ENCODE peak calls at places on chromosomes 6 and 20, in four cellular contexts. One of them, this sample, is unnamed.

GRCh38 chr6:118968416-118968815 is 33.5 kb upstream of the MCM9 start:
- DNase-seq in left ventricle myocardium inferior: no peak
- DNase-seq in suprapubic skin: no peak
- DNase-seq in HCT116: peak
- DNase-seq in this sample: no peak

GRCh38 chr6:32807020-32807580 is 9.7 kb downstream of the HLA-DOB start:
- DNase-seq in left ventricle myocardium inferior: no peak
- DNase-seq in HCT116: no peak
- DNase-seq in suprapubic skin: no peak
- DNase-seq in this sample: no peak

GRCh38 chr6:157054531-157054979 is 268.8 kb downstream of the TMEM242 start:
- DNase-seq in HCT116: no peak
- DNase-seq in left ventricle myocardium inferior: no peak
- DNase-seq in suprapubic skin: no peak
- DNase-seq in this sample: no peak

GRCh38 chr6:35025241-35026188 is 115.6 kb downstream of the TCP11 start:
- DNase-seq in left ventricle myocardium inferior: no peak
- DNase-seq in suprapubic skin: no peak
- DNase-seq in HCT116: no peak
- DNase-seq in this sample: no peak

GRCh38 chr6:33983109-33983475 is 162.8 kb downstream of the GRM4 start:
- DNase-seq in suprapubic skin: peak
- DNase-seq in left ventricle myocardium inferior: no peak
- DNase-seq in HCT116: peak
- DNase-seq in this sample: no peak

GRCh38 chr6:18047406-18047805 is 60.0 kb upstream of the KIF13A start:
- DNase-seq in HCT116: no peak
- DNase-seq in left ventricle myocardium inferior: no peak
- DNase-seq in suprapubic skin: no peak
- DNase-seq in this sample: peak

GRCh38 chr20:43431120-43431519 is 26.6 kb upstream of the SRSF6 start:
- DNase-seq in HCT116: no peak
- DNase-seq in left ventricle myocardium inferior: no peak
- DNase-seq in suprapubic skin: no peak
- DNase-seq in this sample: no peak

GRCh38 chr6:28311139-28311823 is 24.7 kb downstream of the ZSCAN31 start:
- DNase-seq in suprapubic skin: no peak
- DNase-seq in HCT116: no peak
- DNase-seq in left ventricle myocardium inferior: no peak
- DNase-seq in this sample: no peak

GRCh38 chr20:10609726-10610125 is 64.1 kb downstream of the JAG1 start:
- DNase-seq in left ventricle myocardium inferior: no peak
- DNase-seq in HCT116: no peak
- DNase-seq in suprapubic skin: no peak
- DNase-seq in this sample: no peak

GRCh38 chr20:53829086-53829703 is 235.6 kb upstream of the ZNF217 start:
- DNase-seq in HCT116: peak
- DNase-seq in left ventricle myocardium inferior: no peak
- DNase-seq in suprapubic skin: no peak
- DNase-seq in this sample: peak

GRCh38 chr6:2524090-2524489 is 226.6 kb downstream of the MYLK4 start:
- DNase-seq in HCT116: no peak
- DNase-seq in left ventricle myocardium inferior: no peak
- DNase-seq in suprapubic skin: no peak
- DNase-seq in this sample: no peak

GRCh38 chr6:7883381-7883780 is 27.2 kb downstream of the TXNDC5 start:
- DNase-seq in HCT116: no peak
- DNase-seq in left ventricle myocardium inferior: no peak
- DNase-seq in suprapubic skin: no peak
- DNase-seq in this sample: no peak

GRCh38 chr6:163759542-163759941 is 345.0 kb downstream of the QKI start:
- DNase-seq in HCT116: no peak
- DNase-seq in left ventricle myocardium inferior: no peak
- DNase-seq in suprapubic skin: no peak
- DNase-seq in this sample: no peak

GRCh38 chr6:44264154-44265002 is 973 bp downstream of the NFKBIE start:
- DNase-seq in HCT116: no peak
- DNase-seq in suprapubic skin: no peak
- DNase-seq in left ventricle myocardium inferior: no peak
- DNase-seq in this sample: peak

GRCh38 chr6:161198176-161198575 is 75.7 kb downstream of the AGPAT4 start:
- DNase-seq in left ventricle myocardium inferior: no peak
- DNase-seq in suprapubic skin: no peak
- DNase-seq in HCT116: no peak
- DNase-seq in this sample: no peak

GRCh38 chr20:44552568-44552949 is 29.8 kb upstream of the PKIG start:
- DNase-seq in suprapubic skin: no peak
- DNase-seq in HCT116: no peak
- DNase-seq in left ventricle myocardium inferior: no peak
- DNase-seq in this sample: no peak
- H3K27ac ChIP-seq in suprapubic skin: peak
- H3K27ac ChIP-seq in HCT116: no peak
- H3K27ac ChIP-seq in left ventricle myocardium inferior: peak
- H3K27ac ChIP-seq in this sample: no peak

DNA sequence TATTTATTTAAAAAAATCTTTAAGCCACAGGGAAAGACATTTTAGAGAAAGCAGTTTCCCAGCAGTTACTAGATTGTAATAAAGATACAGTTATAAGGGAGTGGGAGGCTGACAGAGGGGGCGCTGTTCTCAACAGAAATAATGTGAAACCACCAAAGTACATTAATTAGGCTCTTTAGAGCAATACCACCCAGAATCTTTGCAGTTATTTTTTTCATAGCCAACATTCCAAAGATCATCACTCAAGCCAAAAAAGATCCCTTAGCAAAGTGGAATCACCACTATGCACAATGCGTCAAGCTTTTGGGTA is 331.3 kb upstream of the DEFB112 start:
- DNase-seq in suprapubic skin: no peak
- DNase-seq in left ventricle myocardium inferior: no peak
- DNase-seq in HCT116: no peak
- DNase-seq in this sample: no peak
- TF ChIP-seq CTCF in suprapubic skin: no peak
- TF ChIP-seq CTCF in left ventricle myocardium inferior: no peak
- TF ChIP-seq CTCF in HCT116: no peak
- TF ChIP-seq CTCF in this sample: no peak

GRCh38 chr6:90468859-90469258 is 118.0 kb downstream of the MAP3K7 start:
- DNase-seq in left ventricle myocardium inferior: no peak
- DNase-seq in HCT116: no peak
- DNase-seq in suprapubic skin: no peak
- DNase-seq in this sample: no peak

GRCh38 chr6:90469906-90470305 is 117.0 kb downstream of the MAP3K7 start:
- DNase-seq in suprapubic skin: no peak
- DNase-seq in left ventricle myocardium inferior: no peak
- DNase-seq in HCT116: no peak
- DNase-seq in this sample: no peak

GRCh38 chr6:90471297-90471696 is 115.6 kb downstream of the MAP3K7 start:
- DNase-seq in suprapubic skin: no peak
- DNase-seq in HCT116: no peak
- DNase-seq in left ventricle myocardium inferior: no peak
- DNase-seq in this sample: no peak

GRCh38 chr6:90468080-90468479 is 118.8 kb downstream of the MAP3K7 start:
- DNase-seq in suprapubic skin: no peak
- DNase-seq in left ventricle myocardium inferior: no peak
- DNase-seq in HCT116: no peak
- DNase-seq in this sample: peak

DNA sequence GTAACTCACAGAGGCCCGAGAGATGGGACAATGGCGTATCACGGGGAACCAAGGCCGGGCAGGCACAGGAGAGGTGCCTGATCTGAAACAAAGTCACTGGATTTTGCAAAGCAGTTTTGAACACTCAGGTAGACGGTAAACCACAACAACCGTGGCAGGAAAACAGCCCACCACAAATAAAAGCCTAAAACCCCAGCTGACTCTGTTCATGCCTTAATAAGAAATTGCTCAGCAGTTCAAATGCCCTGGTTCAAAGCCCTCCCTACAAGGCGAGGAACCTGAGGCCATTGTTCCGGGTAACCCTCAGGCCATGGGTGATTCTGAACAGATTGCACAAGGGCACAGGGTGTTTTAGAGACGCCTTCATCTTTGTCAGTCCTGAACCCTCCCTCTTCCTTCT is 114.2 kb downstream of the MAP3K7 start:
- DNase-seq in suprapubic skin: no peak
- DNase-seq in left ventricle myocardium inferior: no peak
- DNase-seq in HCT116: no peak
- DNase-seq in this sample: no peak
- H3K27ac ChIP-seq in suprapubic skin: no peak
- H3K27ac ChIP-seq in left ventricle myocardium inferior: no peak
- H3K27ac ChIP-seq in HCT116: no peak
- H3K27ac ChIP-seq in this sample: no peak

GRCh38 chr20:50111120-50111828 is 1.7 kb downstream of the UBE2V1 start:
- DNase-seq in HCT116: no peak
- DNase-seq in suprapubic skin: peak
- DNase-seq in left ventricle myocardium inferior: no peak
- DNase-seq in this sample: peak

GRCh38 chr20:50115041-50115512 is 2.1 kb upstream of the UBE2V1 start:
- DNase-seq in suprapubic skin: peak
- DNase-seq in HCT116: no peak
- DNase-seq in left ventricle myocardium inferior: no peak
- DNase-seq in this sample: no peak

GRCh38 chr20:50113420-50114224 is 672 bp upstream of the UBE2V1 start:
- DNase-seq in suprapubic skin: peak
- DNase-seq in HCT116: no peak
- DNase-seq in left ventricle myocardium inferior: no peak
- DNase-seq in this sample: no peak

GRCh38 chr20:50111829-50112495 is 988 bp downstream of the UBE2V1 start:
- DNase-seq in HCT116: no peak
- DNase-seq in left ventricle myocardium inferior: no peak
- DNase-seq in suprapubic skin: peak
- DNase-seq in this sample: no peak

DNA sequence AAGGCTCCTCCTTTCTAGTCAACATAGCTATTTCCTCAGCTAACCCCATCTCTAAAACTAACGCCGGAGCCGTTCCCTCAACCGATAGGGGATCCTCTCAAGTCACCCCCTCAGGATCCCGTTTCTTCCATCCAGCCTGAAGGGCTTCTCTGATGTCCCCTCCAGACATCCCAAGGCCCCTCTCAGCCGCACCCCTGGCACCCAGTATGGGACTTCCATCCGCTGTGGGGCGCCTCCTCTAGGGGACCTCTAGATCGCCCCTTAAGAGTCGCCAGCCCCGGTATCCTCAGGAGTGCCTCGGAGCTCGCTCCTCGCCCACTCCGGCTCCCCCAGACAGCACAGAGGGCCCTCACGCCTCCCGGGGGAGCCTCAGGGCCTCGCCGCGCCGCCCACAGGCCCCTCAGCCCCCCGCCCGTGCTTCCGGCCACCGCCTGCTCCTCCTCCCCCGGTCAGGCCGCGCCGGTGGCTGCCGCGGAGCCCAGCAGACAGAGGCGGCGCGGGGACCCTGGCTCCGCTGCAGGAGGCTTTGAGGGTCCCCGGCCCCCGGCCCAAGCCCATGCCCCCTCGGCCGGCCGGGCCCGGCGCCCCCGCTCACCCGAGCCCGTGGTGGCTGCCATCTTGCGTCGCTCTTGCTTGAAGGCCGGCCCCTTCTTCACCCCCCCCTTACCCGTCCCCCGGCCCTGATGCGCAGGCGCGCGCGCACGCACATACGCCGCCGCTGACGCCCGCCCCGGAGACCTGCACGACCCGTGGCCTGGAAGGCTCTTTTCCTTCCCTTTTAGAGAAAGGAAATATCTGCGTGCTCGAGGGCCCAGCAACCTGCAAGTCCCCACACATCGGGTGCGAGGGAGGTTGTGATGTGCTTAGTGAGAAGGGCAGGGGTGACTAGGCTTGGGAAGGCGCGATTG is at the start of gene UBE2V1:
- DNase-seq in left ventricle myocardium inferior: peak
- DNase-seq in suprapubic skin: peak
- DNase-seq in HCT116: peak
- DNase-seq in this sample: peak
- TF ChIP-seq CTCF in left ventricle myocardium inferior: peak
- TF ChIP-seq CTCF in suprapubic skin: no peak
- TF ChIP-seq CTCF in HCT116: peak
- TF ChIP-seq CTCF in this sample: peak

GRCh38 chr20:38342716-38343106 is 3.6 kb upstream of the LBP start:
- DNase-seq in suprapubic skin: no peak
- DNase-seq in left ventricle myocardium inferior: no peak
- DNase-seq in HCT116: no peak
- DNase-seq in this sample: no peak
- H3K27ac ChIP-seq in suprapubic skin: no peak
- H3K27ac ChIP-seq in left ventricle myocardium inferior: no peak
- H3K27ac ChIP-seq in HCT116: no peak
- H3K27ac ChIP-seq in this sample: no peak